ENCODE peak calls at places on chromosomes 3 and 15, in eight cellular contexts. One of them, this sample, is unnamed.

GRCh38 chr15:78209646-78210348 is 24.6 kb downstream of the ACSBG1 start:
- DNase-seq in NCI-H1105 treated with DMSO at 0.1 percent for 48 hours: no peak
- DNase-seq in astrocyte: no peak
- DNase-seq in DMS153: no peak
- DNase-seq in heart left ventricle: peak
- DNase-seq in SJSA1: peak
- DNase-seq in WERI-Rb-1: no peak
- DNase-seq in stimulated activated CD8-positive, alpha-beta memory T cell treated with anti-CD3 and anti-CD28 coated beads, Interleukin-12 subunit alpha, Interleukin-12 subunit beta, amount 100 ng/mL, for 1 hour: no peak
- DNase-seq in this sample: no peak

GRCh38 chr3:129734449-129734848 is 128.0 kb upstream of the PLXND1 start:
- DNase-seq in WERI-Rb-1: no peak
- DNase-seq in stimulated activated CD8-positive, alpha-beta memory T cell treated with anti-CD3 and anti-CD28 coated beads, Interleukin-12 subunit alpha, Interleukin-12 subunit beta, amount 100 ng/mL, for 1 hour: no peak
- DNase-seq in DMS153: no peak
- DNase-seq in SJSA1: no peak
- DNase-seq in NCI-H1105 treated with DMSO at 0.1 percent for 48 hours: no peak
- DNase-seq in astrocyte: no peak
- DNase-seq in heart left ventricle: no peak
- DNase-seq in this sample: no peak

GRCh38 chr3:151675858-151676615 is 57.7 kb upstream of the AADACL2 start:
- DNase-seq in NCI-H1105 treated with DMSO at 0.1 percent for 48 hours: no peak
- DNase-seq in DMS153: no peak
- DNase-seq in SJSA1: no peak
- DNase-seq in WERI-Rb-1: no peak
- DNase-seq in heart left ventricle: no peak
- DNase-seq in astrocyte: no peak
- DNase-seq in stimulated activated CD8-positive, alpha-beta memory T cell treated with anti-CD3 and anti-CD28 coated beads, Interleukin-12 subunit alpha, Interleukin-12 subunit beta, amount 100 ng/mL, for 1 hour: no peak
- DNase-seq in this sample: no peak

GRCh38 chr3:138912237-138912636 is 34.7 kb downstream of the FOXL2 start:
- DNase-seq in stimulated activated CD8-positive, alpha-beta memory T cell treated with anti-CD3 and anti-CD28 coated beads, Interleukin-12 subunit alpha, Interleukin-12 subunit beta, amount 100 ng/mL, for 1 hour: no peak
- DNase-seq in NCI-H1105 treated with DMSO at 0.1 percent for 48 hours: no peak
- DNase-seq in astrocyte: no peak
- DNase-seq in heart left ventricle: no peak
- DNase-seq in SJSA1: no peak
- DNase-seq in WERI-Rb-1: no peak
- DNase-seq in DMS153: no peak
- DNase-seq in this sample: no peak

GRCh38 chr15:95605098-95605497 is 725.4 kb upstream of the NR2F2 start:
- DNase-seq in NCI-H1105 treated with DMSO at 0.1 percent for 48 hours: no peak
- DNase-seq in astrocyte: no peak
- DNase-seq in heart left ventricle: no peak
- DNase-seq in DMS153: no peak
- DNase-seq in SJSA1: no peak
- DNase-seq in WERI-Rb-1: no peak
- DNase-seq in stimulated activated CD8-positive, alpha-beta memory T cell treated with anti-CD3 and anti-CD28 coated beads, Interleukin-12 subunit alpha, Interleukin-12 subunit beta, amount 100 ng/mL, for 1 hour: no peak
- DNase-seq in this sample: no peak

GRCh38 chr15:66558271-66558670 is 7.5 kb downstream of the LCTL start:
- DNase-seq in stimulated activated CD8-positive, alpha-beta memory T cell treated with anti-CD3 and anti-CD28 coated beads, Interleukin-12 subunit alpha, Interleukin-12 subunit beta, amount 100 ng/mL, for 1 hour: no peak
- DNase-seq in heart left ventricle: no peak
- DNase-seq in DMS153: no peak
- DNase-seq in WERI-Rb-1: no peak
- DNase-seq in NCI-H1105 treated with DMSO at 0.1 percent for 48 hours: no peak
- DNase-seq in astrocyte: no peak
- DNase-seq in SJSA1: no peak
- DNase-seq in this sample: no peak

GRCh38 chr3:126895178-126896066 is 87.5 kb upstream of the PLXNA1 start:
- DNase-seq in SJSA1: no peak
- DNase-seq in astrocyte: no peak
- DNase-seq in DMS153: no peak
- DNase-seq in WERI-Rb-1: no peak
- DNase-seq in heart left ventricle: no peak
- DNase-seq in stimulated activated CD8-positive, alpha-beta memory T cell treated with anti-CD3 and anti-CD28 coated beads, Interleukin-12 subunit alpha, Interleukin-12 subunit beta, amount 100 ng/mL, for 1 hour: no peak
- DNase-seq in NCI-H1105 treated with DMSO at 0.1 percent for 48 hours: peak
- DNase-seq in this sample: no peak

GRCh38 chr3:171765511-171765887 is 44.8 kb downstream of the PLD1 start:
- DNase-seq in stimulated activated CD8-positive, alpha-beta memory T cell treated with anti-CD3 and anti-CD28 coated beads, Interleukin-12 subunit alpha, Interleukin-12 subunit beta, amount 100 ng/mL, for 1 hour: no peak
- DNase-seq in heart left ventricle: no peak
- DNase-seq in astrocyte: no peak
- DNase-seq in WERI-Rb-1: no peak
- DNase-seq in DMS153: no peak
- DNase-seq in NCI-H1105 treated with DMSO at 0.1 percent for 48 hours: no peak
- DNase-seq in SJSA1: no peak
- DNase-seq in this sample: no peak

GRCh38 chr15:98232761-98233160 is 272.3 kb downstream of the ARRDC4 start:
- DNase-seq in NCI-H1105 treated with DMSO at 0.1 percent for 48 hours: no peak
- DNase-seq in heart left ventricle: no peak
- DNase-seq in WERI-Rb-1: no peak
- DNase-seq in DMS153: no peak
- DNase-seq in stimulated activated CD8-positive, alpha-beta memory T cell treated with anti-CD3 and anti-CD28 coated beads, Interleukin-12 subunit alpha, Interleukin-12 subunit beta, amount 100 ng/mL, for 1 hour: no peak
- DNase-seq in SJSA1: no peak
- DNase-seq in astrocyte: no peak
- DNase-seq in this sample: no peak

GRCh38 chr3:149282836-149283235 is 50.6 kb downstream of the TM4SF18 start:
- DNase-seq in NCI-H1105 treated with DMSO at 0.1 percent for 48 hours: no peak
- DNase-seq in heart left ventricle: no peak
- DNase-seq in DMS153: no peak
- DNase-seq in SJSA1: no peak
- DNase-seq in stimulated activated CD8-positive, alpha-beta memory T cell treated with anti-CD3 and anti-CD28 coated beads, Interleukin-12 subunit alpha, Interleukin-12 subunit beta, amount 100 ng/mL, for 1 hour: no peak
- DNase-seq in astrocyte: no peak
- DNase-seq in WERI-Rb-1: no peak
- DNase-seq in this sample: no peak

GRCh38 chr15:37095197-37095992 is 5.0 kb downstream of the MEIS2 start:
- DNase-seq in DMS153: no peak
- DNase-seq in SJSA1: no peak
- DNase-seq in WERI-Rb-1: peak
- DNase-seq in NCI-H1105 treated with DMSO at 0.1 percent for 48 hours: no peak
- DNase-seq in stimulated activated CD8-positive, alpha-beta memory T cell treated with anti-CD3 and anti-CD28 coated beads, Interleukin-12 subunit alpha, Interleukin-12 subunit beta, amount 100 ng/mL, for 1 hour: no peak
- DNase-seq in astrocyte: no peak
- DNase-seq in heart left ventricle: no peak
- DNase-seq in this sample: no peak

GRCh38 chr15:60379466-60380274 is 18.1 kb downstream of the ANXA2 start:
- DNase-seq in stimulated activated CD8-positive, alpha-beta memory T cell treated with anti-CD3 and anti-CD28 coated beads, Interleukin-12 subunit alpha, Interleukin-12 subunit beta, amount 100 ng/mL, for 1 hour: no peak
- DNase-seq in NCI-H1105 treated with DMSO at 0.1 percent for 48 hours: no peak
- DNase-seq in SJSA1: peak
- DNase-seq in astrocyte: peak
- DNase-seq in WERI-Rb-1: no peak
- DNase-seq in DMS153: no peak
- DNase-seq in heart left ventricle: no peak
- DNase-seq in this sample: no peak

GRCh38 chr3:139906441-139906840 is 28.5 kb upstream of the CLSTN2 start:
- DNase-seq in WERI-Rb-1: no peak
- DNase-seq in SJSA1: peak
- DNase-seq in heart left ventricle: no peak
- DNase-seq in NCI-H1105 treated with DMSO at 0.1 percent for 48 hours: no peak
- DNase-seq in astrocyte: peak
- DNase-seq in DMS153: no peak
- DNase-seq in stimulated activated CD8-positive, alpha-beta memory T cell treated with anti-CD3 and anti-CD28 coated beads, Interleukin-12 subunit alpha, Interleukin-12 subunit beta, amount 100 ng/mL, for 1 hour: no peak
- DNase-seq in this sample: no peak

GRCh38 chr3:150020527-150020926 is 49.8 kb upstream of the PFN2 start:
- DNase-seq in SJSA1: no peak
- DNase-seq in DMS153: no peak
- DNase-seq in stimulated activated CD8-positive, alpha-beta memory T cell treated with anti-CD3 and anti-CD28 coated beads, Interleukin-12 subunit alpha, Interleukin-12 subunit beta, amount 100 ng/mL, for 1 hour: no peak
- DNase-seq in heart left ventricle: no peak
- DNase-seq in NCI-H1105 treated with DMSO at 0.1 percent for 48 hours: no peak
- DNase-seq in astrocyte: peak
- DNase-seq in WERI-Rb-1: no peak
- DNase-seq in this sample: no peak

GRCh38 chr3:56547486-56547885 is 9.5 kb upstream of the CCDC66 start:
- DNase-seq in stimulated activated CD8-positive, alpha-beta memory T cell treated with anti-CD3 and anti-CD28 coated beads, Interleukin-12 subunit alpha, Interleukin-12 subunit beta, amount 100 ng/mL, for 1 hour: no peak
- DNase-seq in DMS153: no peak
- DNase-seq in SJSA1: no peak
- DNase-seq in astrocyte: no peak
- DNase-seq in heart left ventricle: no peak
- DNase-seq in WERI-Rb-1: no peak
- DNase-seq in NCI-H1105 treated with DMSO at 0.1 percent for 48 hours: no peak
- DNase-seq in this sample: peak

GRCh38 chr3:128620268-128620691 is 30.3 kb downstream of the RPN1 start:
- DNase-seq in DMS153: no peak
- DNase-seq in SJSA1: no peak
- DNase-seq in astrocyte: no peak
- DNase-seq in NCI-H1105 treated with DMSO at 0.1 percent for 48 hours: no peak
- DNase-seq in WERI-Rb-1: no peak
- DNase-seq in heart left ventricle: no peak
- DNase-seq in stimulated activated CD8-positive, alpha-beta memory T cell treated with anti-CD3 and anti-CD28 coated beads, Interleukin-12 subunit alpha, Interleukin-12 subunit beta, amount 100 ng/mL, for 1 hour: no peak
- DNase-seq in this sample: no peak

GRCh38 chr15:28129261-28129848 is 30.2 kb upstream of the OCA2 start:
- DNase-seq in NCI-H1105 treated with DMSO at 0.1 percent for 48 hours: no peak
- DNase-seq in astrocyte: no peak
- DNase-seq in stimulated activated CD8-positive, alpha-beta memory T cell treated with anti-CD3 and anti-CD28 coated beads, Interleukin-12 subunit alpha, Interleukin-12 subunit beta, amount 100 ng/mL, for 1 hour: no peak
- DNase-seq in WERI-Rb-1: no peak
- DNase-seq in SJSA1: no peak
- DNase-seq in DMS153: no peak
- DNase-seq in heart left ventricle: peak
- DNase-seq in this sample: no peak

GRCh38 chr3:157077565-157077991 is 82.4 kb downstream of the CCNL1 start:
- DNase-seq in WERI-Rb-1: no peak
- DNase-seq in DMS153: no peak
- DNase-seq in NCI-H1105 treated with DMSO at 0.1 percent for 48 hours: no peak
- DNase-seq in stimulated activated CD8-positive, alpha-beta memory T cell treated with anti-CD3 and anti-CD28 coated beads, Interleukin-12 subunit alpha, Interleukin-12 subunit beta, amount 100 ng/mL, for 1 hour: no peak
- DNase-seq in SJSA1: no peak
- DNase-seq in heart left ventricle: no peak
- DNase-seq in astrocyte: peak
- DNase-seq in this sample: no peak

GRCh38 chr15:47736123-47736786 is 18.9 kb downstream of the SEMA6D start:
- DNase-seq in WERI-Rb-1: no peak
- DNase-seq in stimulated activated CD8-positive, alpha-beta memory T cell treated with anti-CD3 and anti-CD28 coated beads, Interleukin-12 subunit alpha, Interleukin-12 subunit beta, amount 100 ng/mL, for 1 hour: no peak
- DNase-seq in heart left ventricle: no peak
- DNase-seq in NCI-H1105 treated with DMSO at 0.1 percent for 48 hours: no peak
- DNase-seq in SJSA1: no peak
- DNase-seq in DMS153: no peak
- DNase-seq in astrocyte: no peak
- DNase-seq in this sample: no peak

GRCh38 chr15:39869251-39869650 is 50.8 kb downstream of the GPR176 start:
- DNase-seq in DMS153: peak
- DNase-seq in heart left ventricle: no peak
- DNase-seq in WERI-Rb-1: no peak
- DNase-seq in stimulated activated CD8-positive, alpha-beta memory T cell treated with anti-CD3 and anti-CD28 coated beads, Interleukin-12 subunit alpha, Interleukin-12 subunit beta, amount 100 ng/mL, for 1 hour: no peak
- DNase-seq in astrocyte: no peak
- DNase-seq in NCI-H1105 treated with DMSO at 0.1 percent for 48 hours: peak
- DNase-seq in SJSA1: no peak
- DNase-seq in this sample: peak

GRCh38 chr15:85750807-85751730 is 43.7 kb downstream of the KLHL25 start:
- DNase-seq in DMS153: no peak
- DNase-seq in NCI-H1105 treated with DMSO at 0.1 percent for 48 hours: no peak
- DNase-seq in SJSA1: no peak
- DNase-seq in stimulated activated CD8-positive, alpha-beta memory T cell treated with anti-CD3 and anti-CD28 coated beads, Interleukin-12 subunit alpha, Interleukin-12 subunit beta, amount 100 ng/mL, for 1 hour: no peak
- DNase-seq in astrocyte: no peak
- DNase-seq in WERI-Rb-1: peak
- DNase-seq in heart left ventricle: no peak
- DNase-seq in this sample: no peak

GRCh38 chr3:83216919-83217594 is 1455.6 kb upstream of the GBE1 start:
- DNase-seq in stimulated activated CD8-positive, alpha-beta memory T cell treated with anti-CD3 and anti-CD28 coated beads, Interleukin-12 subunit alpha, Interleukin-12 subunit beta, amount 100 ng/mL, for 1 hour: no peak
- DNase-seq in WERI-Rb-1: no peak
- DNase-seq in heart left ventricle: peak
- DNase-seq in DMS153: no peak
- DNase-seq in astrocyte: no peak
- DNase-seq in SJSA1: no peak
- DNase-seq in NCI-H1105 treated with DMSO at 0.1 percent for 48 hours: no peak
- DNase-seq in this sample: no peak

GRCh38 chr3:152626226-152626625 is 208.7 kb upstream of the P2RY1 start:
- DNase-seq in heart left ventricle: no peak
- DNase-seq in stimulated activated CD8-positive, alpha-beta memory T cell treated with anti-CD3 and anti-CD28 coated beads, Interleukin-12 subunit alpha, Interleukin-12 subunit beta, amount 100 ng/mL, for 1 hour: no peak
- DNase-seq in WERI-Rb-1: no peak
- DNase-seq in NCI-H1105 treated with DMSO at 0.1 percent for 48 hours: no peak
- DNase-seq in DMS153: no peak
- DNase-seq in astrocyte: no peak
- DNase-seq in SJSA1: no peak
- DNase-seq in this sample: no peak

GRCh38 chr3:4828279-4829030 is 150.8 kb upstream of the BHLHE40 start:
- DNase-seq in WERI-Rb-1: no peak
- DNase-seq in stimulated activated CD8-positive, alpha-beta memory T cell treated with anti-CD3 and anti-CD28 coated beads, Interleukin-12 subunit alpha, Interleukin-12 subunit beta, amount 100 ng/mL, for 1 hour: no peak
- DNase-seq in heart left ventricle: no peak
- DNase-seq in NCI-H1105 treated with DMSO at 0.1 percent for 48 hours: no peak
- DNase-seq in SJSA1: no peak
- DNase-seq in DMS153: no peak
- DNase-seq in astrocyte: peak
- DNase-seq in this sample: no peak

GRCh38 chr15:90749754-90750153 is 32.6 kb downstream of the BLM start:
- DNase-seq in SJSA1: no peak
- DNase-seq in DMS153: no peak
- DNase-seq in WERI-Rb-1: no peak
- DNase-seq in astrocyte: no peak
- DNase-seq in heart left ventricle: no peak
- DNase-seq in NCI-H1105 treated with DMSO at 0.1 percent for 48 hours: no peak
- DNase-seq in stimulated activated CD8-positive, alpha-beta memory T cell treated with anti-CD3 and anti-CD28 coated beads, Interleukin-12 subunit alpha, Interleukin-12 subunit beta, amount 100 ng/mL, for 1 hour: no peak
- DNase-seq in this sample: no peak

GRCh38 chr3:53804697-53805462 is 41.3 kb downstream of the CHDH start:
- DNase-seq in SJSA1: no peak
- DNase-seq in DMS153: no peak
- DNase-seq in WERI-Rb-1: no peak
- DNase-seq in astrocyte: peak
- DNase-seq in NCI-H1105 treated with DMSO at 0.1 percent for 48 hours: no peak
- DNase-seq in stimulated activated CD8-positive, alpha-beta memory T cell treated with anti-CD3 and anti-CD28 coated beads, Interleukin-12 subunit alpha, Interleukin-12 subunit beta, amount 100 ng/mL, for 1 hour: no peak
- DNase-seq in heart left ventricle: no peak
- DNase-seq in this sample: no peak

GRCh38 chr3:143469159-143469558 is 349.6 kb downstream of the CHST2 start:
- DNase-seq in stimulated activated CD8-positive, alpha-beta memory T cell treated with anti-CD3 and anti-CD28 coated beads, Interleukin-12 subunit alpha, Interleukin-12 subunit beta, amount 100 ng/mL, for 1 hour: no peak
- DNase-seq in DMS153: no peak
- DNase-seq in heart left ventricle: no peak
- DNase-seq in SJSA1: no peak
- DNase-seq in WERI-Rb-1: no peak
- DNase-seq in astrocyte: no peak
- DNase-seq in NCI-H1105 treated with DMSO at 0.1 percent for 48 hours: no peak
- DNase-seq in this sample: no peak

GRCh38 chr3:127306361-127307112 is 18.7 kb upstream of the PRR20G start:
- DNase-seq in astrocyte: no peak
- DNase-seq in WERI-Rb-1: no peak
- DNase-seq in NCI-H1105 treated with DMSO at 0.1 percent for 48 hours: no peak
- DNase-seq in stimulated activated CD8-positive, alpha-beta memory T cell treated with anti-CD3 and anti-CD28 coated beads, Interleukin-12 subunit alpha, Interleukin-12 subunit beta, amount 100 ng/mL, for 1 hour: no peak
- DNase-seq in heart left ventricle: no peak
- DNase-seq in DMS153: no peak
- DNase-seq in SJSA1: no peak
- DNase-seq in this sample: no peak

GRCh38 chr15:44537728-44538240 is 837 bp downstream of the EIF3J start:
- DNase-seq in heart left ventricle: no peak
- DNase-seq in astrocyte: peak
- DNase-seq in SJSA1: no peak
- DNase-seq in WERI-Rb-1: no peak
- DNase-seq in stimulated activated CD8-positive, alpha-beta memory T cell treated with anti-CD3 and anti-CD28 coated beads, Interleukin-12 subunit alpha, Interleukin-12 subunit beta, amount 100 ng/mL, for 1 hour: no peak
- DNase-seq in NCI-H1105 treated with DMSO at 0.1 percent for 48 hours: no peak
- DNase-seq in DMS153: no peak
- DNase-seq in this sample: no peak

GRCh38 chr3:22934973-22935372 is 268.2 kb upstream of the UBE2E2 start:
- DNase-seq in astrocyte: no peak
- DNase-seq in SJSA1: no peak
- DNase-seq in stimulated activated CD8-positive, alpha-beta memory T cell treated with anti-CD3 and anti-CD28 coated beads, Interleukin-12 subunit alpha, Interleukin-12 subunit beta, amount 100 ng/mL, for 1 hour: no peak
- DNase-seq in NCI-H1105 treated with DMSO at 0.1 percent for 48 hours: no peak
- DNase-seq in DMS153: no peak
- DNase-seq in WERI-Rb-1: no peak
- DNase-seq in heart left ventricle: no peak
- DNase-seq in this sample: no peak

GRCh38 chr15:51332211-51333147 is 5.9 kb downstream of the CYP19A1 start:
- DNase-seq in DMS153: no peak
- DNase-seq in heart left ventricle: no peak
- DNase-seq in NCI-H1105 treated with DMSO at 0.1 percent for 48 hours: no peak
- DNase-seq in stimulated activated CD8-positive, alpha-beta memory T cell treated with anti-CD3 and anti-CD28 coated beads, Interleukin-12 subunit alpha, Interleukin-12 subunit beta, amount 100 ng/mL, for 1 hour: no peak
- DNase-seq in SJSA1: no peak
- DNase-seq in WERI-Rb-1: no peak
- DNase-seq in astrocyte: peak
- DNase-seq in this sample: no peak

GRCh38 chr3:15844889-15845288 is 47.1 kb upstream of the ANKRD28 start:
- DNase-seq in SJSA1: no peak
- DNase-seq in WERI-Rb-1: no peak
- DNase-seq in DMS153: no peak
- DNase-seq in NCI-H1105 treated with DMSO at 0.1 percent for 48 hours: no peak
- DNase-seq in stimulated activated CD8-positive, alpha-beta memory T cell treated with anti-CD3 and anti-CD28 coated beads, Interleukin-12 subunit alpha, Interleukin-12 subunit beta, amount 100 ng/mL, for 1 hour: no peak
- DNase-seq in astrocyte: no peak
- DNase-seq in heart left ventricle: no peak
- DNase-seq in this sample: no peak

GRCh38 chr15:55827204-55827603 is 84.3 kb upstream of the PRTG start:
- DNase-seq in SJSA1: no peak
- DNase-seq in WERI-Rb-1: no peak
- DNase-seq in heart left ventricle: no peak
- DNase-seq in astrocyte: peak
- DNase-seq in stimulated activated CD8-positive, alpha-beta memory T cell treated with anti-CD3 and anti-CD28 coated beads, Interleukin-12 subunit alpha, Interleukin-12 subunit beta, amount 100 ng/mL, for 1 hour: no peak
- DNase-seq in NCI-H1105 treated with DMSO at 0.1 percent for 48 hours: no peak
- DNase-seq in DMS153: no peak
- DNase-seq in this sample: no peak

GRCh38 chr15:68768321-68768720 is 52.4 kb downstream of the ANP32A start:
- DNase-seq in SJSA1: peak
- DNase-seq in NCI-H1105 treated with DMSO at 0.1 percent for 48 hours: no peak
- DNase-seq in DMS153: no peak
- DNase-seq in WERI-Rb-1: no peak
- DNase-seq in stimulated activated CD8-positive, alpha-beta memory T cell treated with anti-CD3 and anti-CD28 coated beads, Interleukin-12 subunit alpha, Interleukin-12 subunit beta, amount 100 ng/mL, for 1 hour: no peak
- DNase-seq in astrocyte: peak
- DNase-seq in heart left ventricle: no peak
- DNase-seq in this sample: no peak

This sample was measured in NCI-H774.